ENCODE peak calls at places on chromosomes 3 and 15, in nine cellular contexts. I is heart left ventricle, U is cardiac muscle cell, E is GM12865, P is upper lobe of left lung, W is fibroblast of pulmonary artery, M is uterus, G is RWPE1, V is GM10248. Z is an unnamed sample.

GRCh38 chr15:53611145-53611920 is 148.1 kb downstream of the WDR72 start:
- DNase-seq in V (no peak), P (no peak), U (no peak), I (no peak), W (peak), E (no peak), M (no peak), G (no peak), Z (no peak)

GRCh38 chr15:80615783-80616391 is 79.2 kb upstream of the ABHD17C start:
- DNase-seq in P (no peak), W (peak), V (no peak), E (no peak), M (peak), U (no peak), I (peak), G (peak), Z (no peak)

GRCh38 chr3:165103616-165104015 is 25.3 kb upstream of the SI start:
- DNase-seq in M (no peak), W (no peak), P (no peak), G (no peak), V (no peak), I (no peak), E (no peak), U (no peak), Z (no peak)

GRCh38 chr3:123816673-123817207 is 67.4 kb downstream of the MYLK start:
- DNase-seq in P (no peak), W (peak), M (no peak), U (no peak), V (no peak), G (no peak), E (no peak), I (no peak), Z (no peak)

GRCh38 chr15:48459571-48460461 is 128.6 kb downstream of the DUT start:
- DNase-seq in G (peak), M (no peak), E (no peak), P (no peak), I (no peak), W (peak), V (no peak), U (no peak), Z (no peak)

GRCh38 chr15:97729270-97729669 is 231.2 kb upstream of the ARRDC4 start:
- DNase-seq in V (no peak), U (no peak), P (no peak), M (no peak), I (no peak), W (no peak), G (no peak), E (no peak), Z (no peak)

GRCh38 chr15:77354064-77354463 is 65.8 kb downstream of the PEAK1 start:
- DNase-seq in G (peak), W (no peak), U (no peak), P (no peak), E (no peak), M (no peak), V (no peak), I (no peak), Z (no peak)

GRCh38 chr3:69442771-69443197 is 56.9 kb upstream of the FRMD4B start:
- DNase-seq in E (peak), P (no peak), M (no peak), U (no peak), W (no peak), I (no peak), V (no peak), G (no peak), Z (peak)

GRCh38 chr3:73745429-73746247 is 120.9 kb upstream of the PDZRN3 start:
- DNase-seq in W (peak), P (no peak), U (no peak), G (no peak), M (peak), E (no peak), I (no peak), V (no peak), Z (no peak)

GRCh38 chr3:10268116-10268515 is 19.9 kb downstream of the TATDN2 start:
- DNase-seq in G (no peak), I (no peak), V (no peak), P (no peak), M (no peak), U (no peak), W (no peak), E (no peak), Z (no peak)

GRCh38 chr3:60555704-60556340 is 695.4 kb downstream of the FHIT start:
- DNase-seq in P (no peak), V (peak), M (no peak), G (peak), W (no peak), U (no peak), I (no peak), E (peak), Z (peak)

DNA sequence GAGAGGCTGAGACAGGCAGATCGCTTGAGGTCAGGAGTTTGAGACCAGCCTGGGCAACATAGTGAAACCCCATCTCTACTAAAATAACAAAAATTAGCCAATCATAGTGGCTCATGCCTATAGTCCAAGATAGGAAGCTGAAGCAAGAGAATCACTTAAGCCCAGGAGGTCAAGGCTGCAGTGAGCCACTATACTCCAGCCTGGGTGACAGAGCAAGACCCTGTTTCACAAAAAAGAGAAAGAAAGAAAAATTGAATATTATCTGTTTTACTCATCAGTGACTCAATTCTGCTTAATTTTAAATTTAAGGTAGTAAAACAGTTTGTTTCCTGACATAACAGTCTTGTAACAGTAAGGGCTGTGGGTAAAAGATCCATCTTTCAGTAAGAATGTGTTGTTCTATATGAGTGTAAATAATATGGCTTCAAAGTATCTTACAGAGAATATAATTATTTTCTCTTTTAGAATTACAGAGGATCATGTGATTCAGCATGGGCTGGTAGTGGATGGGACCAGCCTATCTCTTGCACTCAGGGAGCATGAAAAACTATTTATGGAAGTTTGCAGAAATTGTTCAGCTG is 85.8 kb downstream of the ATP11B start:
- DNase-seq in V (no peak), U (no peak), P (no peak), M (no peak), E (no peak), I (no peak), G (no peak), W (no peak), Z (no peak)
- TF ChIP-seq CTCF in V (no peak), U (no peak), P (no peak), M (no peak), E (no peak), I (no peak), G (no peak), W (no peak), Z (no peak)

DNA sequence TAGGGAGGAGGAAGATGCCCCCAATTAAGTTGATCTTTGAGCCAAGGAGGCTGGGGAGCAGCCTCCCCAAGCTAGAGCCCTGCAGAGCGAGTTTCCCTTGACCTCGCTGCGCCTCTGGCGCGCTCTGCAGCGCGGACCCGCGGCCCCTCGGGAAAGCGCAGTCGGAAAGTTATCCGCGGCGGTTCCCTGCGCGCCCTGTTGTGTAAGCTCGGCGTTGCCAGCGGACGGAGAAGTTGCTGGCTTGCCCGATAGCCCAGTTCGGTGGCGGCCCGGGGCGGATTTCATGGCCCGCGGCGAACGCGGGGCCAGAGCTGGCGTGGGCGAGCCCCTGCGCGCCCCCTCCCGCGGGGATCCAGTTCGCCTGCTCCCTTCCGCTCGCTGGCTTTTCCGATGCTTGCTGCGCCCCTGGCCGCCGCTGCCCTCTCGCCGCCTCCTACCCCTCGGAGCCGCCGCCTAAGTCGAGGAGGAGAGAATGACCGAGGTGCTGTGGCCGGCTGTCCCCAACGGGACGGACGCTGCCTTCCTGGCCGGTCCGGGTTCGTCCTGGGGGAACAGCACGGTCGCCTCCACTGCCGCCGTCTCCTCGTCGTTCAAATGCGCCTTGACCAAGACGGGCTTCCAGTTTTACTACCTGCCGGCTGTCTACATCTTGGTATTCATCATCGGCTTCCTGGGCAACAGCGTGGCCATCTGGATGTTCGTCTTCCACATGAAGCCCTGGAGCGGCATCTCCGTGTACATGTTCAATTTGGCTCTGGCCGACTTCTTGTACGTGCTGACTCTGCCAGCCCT is 576 bp downstream of the P2RY1 start:
- DNase-seq in M (peak), W (peak), P (peak), V (peak), I (peak), G (peak), E (peak), U (peak), Z (peak)
- TF ChIP-seq CTCF in M (peak), W (peak), P (no peak), V (peak), I (no peak), G (peak), E (peak), U (peak), Z (no peak)

GRCh38 chr15:59917504-59918157 is 86.5 kb upstream of the FOXB1 start:
- DNase-seq in I (peak), E (peak), U (peak), M (no peak), G (peak), P (no peak), V (peak), W (peak), Z (peak)
- TF ChIP-seq CTCF in I (peak), E (peak), U (peak), M (no peak), G (peak), P (peak), V (peak), W (peak), Z (peak)

GRCh38 chr3:105367406-105368213 is 901 bp downstream of the ALCAM start:
- DNase-seq in U (peak), G (peak), M (peak), P (peak), V (peak), E (peak), W (peak), I (peak), Z (peak)
- TF ChIP-seq CTCF in U (no peak), G (no peak), M (no peak), P (no peak), V (no peak), E (no peak), W (peak), I (no peak), Z (no peak)

DNA sequence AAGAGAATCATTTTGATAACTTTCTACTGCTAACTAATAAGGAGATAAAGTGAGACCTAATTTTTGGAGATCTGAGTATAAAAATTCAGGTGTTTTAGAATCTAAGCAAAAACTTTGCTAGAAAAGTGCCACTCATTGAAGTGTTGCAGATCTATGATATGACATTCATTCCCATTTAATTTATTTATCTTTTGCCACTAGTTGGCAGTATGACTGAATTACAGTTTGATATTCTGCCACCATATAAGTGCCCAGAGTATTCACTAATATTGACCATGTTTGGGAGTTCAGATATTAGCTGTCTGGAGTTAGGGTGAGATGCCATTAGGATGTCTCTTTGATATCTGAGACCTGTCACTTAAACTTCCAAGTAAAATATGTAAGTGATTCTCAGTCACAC is 251.3 kb upstream of the GBE1 start:
- DNase-seq in P (no peak), G (no peak), I (no peak), V (no peak), M (no peak), U (no peak), E (no peak), W (peak), Z (no peak)
- TF ChIP-seq CTCF in P (no peak), G (peak), I (no peak), V (no peak), M (no peak), U (no peak), E (no peak), W (peak), Z (no peak)

GRCh38 chr3:43503067-43503728 is 118.6 kb downstream of the ANO10 start:
- DNase-seq in E (peak), G (peak), U (peak), M (no peak), V (no peak), I (no peak), W (peak), P (no peak), Z (no peak)
- TF ChIP-seq CTCF in E (peak), G (peak), U (peak), M (peak), V (peak), I (peak), W (peak), P (peak), Z (peak)

Z was measured in activated CD8-positive, alpha-beta T cell treated with anti-CD3 and anti-CD28 coated beads for 36 hours.